ENCODE peak calls at places on chromosomes 3 and 15, in eight cellular contexts. One of them, this sample, is unnamed.

GRCh38 chr3:192957441-192957951 is 39.8 kb upstream of the MB21D2 start:
- DNase-seq in coronary artery: peak; percentile 79
- DNase-seq in mucosa of descending colon: no peak
- DNase-seq in heart left ventricle: peak; percentile 43
- DNase-seq in natural killer cell: no peak
- DNase-seq in left lung: no peak
- DNase-seq in right lobe of liver: no peak
- DNase-seq in GM10248: no peak
- DNase-seq in this sample: no peak

GRCh38 chr3:13782501-13782900 is 97.4 kb downstream of the WNT7A start:
- DNase-seq in coronary artery: no peak
- DNase-seq in mucosa of descending colon: no peak
- DNase-seq in heart left ventricle: no peak
- DNase-seq in natural killer cell: no peak
- DNase-seq in left lung: no peak
- DNase-seq in right lobe of liver: no peak
- DNase-seq in GM10248: no peak
- DNase-seq in this sample: no peak

GRCh38 chr3:131518682-131519081 is 15.9 kb upstream of the MRPL3 start:
- DNase-seq in coronary artery: no peak
- DNase-seq in mucosa of descending colon: no peak
- DNase-seq in heart left ventricle: no peak
- DNase-seq in natural killer cell: no peak
- DNase-seq in left lung: no peak
- DNase-seq in right lobe of liver: no peak
- DNase-seq in GM10248: no peak
- DNase-seq in this sample: no peak

GRCh38 chr3:11140054-11140712 is 14.1 kb upstream of the HRH1 start:
- DNase-seq in coronary artery: no peak
- DNase-seq in mucosa of descending colon: peak; percentile 63
- DNase-seq in heart left ventricle: no peak
- DNase-seq in natural killer cell: no peak
- DNase-seq in left lung: peak; percentile 77
- DNase-seq in right lobe of liver: no peak
- DNase-seq in GM10248: peak; percentile 56
- DNase-seq in this sample: no peak

GRCh38 chr3:29201609-29202008 is 79.3 kb upstream of the RBMS3 start:
- DNase-seq in coronary artery: no peak
- DNase-seq in mucosa of descending colon: no peak
- DNase-seq in heart left ventricle: no peak
- DNase-seq in natural killer cell: no peak
- DNase-seq in left lung: no peak
- DNase-seq in right lobe of liver: no peak
- DNase-seq in GM10248: no peak
- DNase-seq in this sample: no peak

GRCh38 chr3:126259411-126260391 is 79.3 kb upstream of the ALDH1L1 start:
- DNase-seq in coronary artery: peak; percentile 84
- DNase-seq in mucosa of descending colon: no peak
- DNase-seq in heart left ventricle: peak; percentile 59
- DNase-seq in natural killer cell: no peak
- DNase-seq in left lung: no peak
- DNase-seq in right lobe of liver: peak; percentile 77
- DNase-seq in GM10248: no peak
- DNase-seq in this sample: no peak

GRCh38 chr3:195900426-195901355 is 7.7 kb downstream of the TNK2 start:
- DNase-seq in coronary artery: peak; percentile 76
- DNase-seq in mucosa of descending colon: peak; percentile 81
- DNase-seq in heart left ventricle: peak; percentile 55
- DNase-seq in natural killer cell: peak; percentile 42
- DNase-seq in left lung: peak; percentile 95
- DNase-seq in right lobe of liver: peak; percentile 75
- DNase-seq in GM10248: peak; percentile 59
- DNase-seq in this sample: no peak

GRCh38 chr3:175338775-175339535 is 479.8 kb downstream of the NAALADL2 start:
- DNase-seq in coronary artery: no peak
- DNase-seq in mucosa of descending colon: no peak
- DNase-seq in heart left ventricle: no peak
- DNase-seq in natural killer cell: no peak
- DNase-seq in left lung: no peak
- DNase-seq in right lobe of liver: no peak
- DNase-seq in GM10248: no peak
- DNase-seq in this sample: no peak

GRCh38 chr3:139934557-139935070 is 371 bp upstream of the CLSTN2 start:
- DNase-seq in coronary artery: no peak
- DNase-seq in mucosa of descending colon: peak; percentile 48
- DNase-seq in heart left ventricle: peak; percentile 47
- DNase-seq in natural killer cell: no peak
- DNase-seq in left lung: no peak
- DNase-seq in right lobe of liver: no peak
- DNase-seq in GM10248: peak; percentile 18
- DNase-seq in this sample: peak; percentile 72

GRCh38 chr3:139935866-139936817 is 1.2 kb downstream of the CLSTN2 start:
- DNase-seq in coronary artery: no peak
- DNase-seq in mucosa of descending colon: peak; percentile 44
- DNase-seq in heart left ventricle: peak; percentile 27
- DNase-seq in natural killer cell: no peak
- DNase-seq in left lung: peak; percentile 77
- DNase-seq in right lobe of liver: peak; percentile 64
- DNase-seq in GM10248: peak; percentile 16
- DNase-seq in this sample: no peak

GRCh38 chr3:139939681-139940190 is 4.8 kb downstream of the CLSTN2 start:
- DNase-seq in coronary artery: no peak
- DNase-seq in mucosa of descending colon: no peak
- DNase-seq in heart left ventricle: no peak
- DNase-seq in natural killer cell: no peak
- DNase-seq in left lung: no peak
- DNase-seq in right lobe of liver: no peak
- DNase-seq in GM10248: no peak
- DNase-seq in this sample: no peak

GRCh38 chr3:139937674-139938279 is 2.8 kb downstream of the CLSTN2 start:
- DNase-seq in coronary artery: no peak
- DNase-seq in mucosa of descending colon: no peak
- DNase-seq in heart left ventricle: peak; percentile 19
- DNase-seq in natural killer cell: no peak
- DNase-seq in left lung: no peak
- DNase-seq in right lobe of liver: no peak
- DNase-seq in GM10248: peak; percentile 31
- DNase-seq in this sample: no peak

DNA sequence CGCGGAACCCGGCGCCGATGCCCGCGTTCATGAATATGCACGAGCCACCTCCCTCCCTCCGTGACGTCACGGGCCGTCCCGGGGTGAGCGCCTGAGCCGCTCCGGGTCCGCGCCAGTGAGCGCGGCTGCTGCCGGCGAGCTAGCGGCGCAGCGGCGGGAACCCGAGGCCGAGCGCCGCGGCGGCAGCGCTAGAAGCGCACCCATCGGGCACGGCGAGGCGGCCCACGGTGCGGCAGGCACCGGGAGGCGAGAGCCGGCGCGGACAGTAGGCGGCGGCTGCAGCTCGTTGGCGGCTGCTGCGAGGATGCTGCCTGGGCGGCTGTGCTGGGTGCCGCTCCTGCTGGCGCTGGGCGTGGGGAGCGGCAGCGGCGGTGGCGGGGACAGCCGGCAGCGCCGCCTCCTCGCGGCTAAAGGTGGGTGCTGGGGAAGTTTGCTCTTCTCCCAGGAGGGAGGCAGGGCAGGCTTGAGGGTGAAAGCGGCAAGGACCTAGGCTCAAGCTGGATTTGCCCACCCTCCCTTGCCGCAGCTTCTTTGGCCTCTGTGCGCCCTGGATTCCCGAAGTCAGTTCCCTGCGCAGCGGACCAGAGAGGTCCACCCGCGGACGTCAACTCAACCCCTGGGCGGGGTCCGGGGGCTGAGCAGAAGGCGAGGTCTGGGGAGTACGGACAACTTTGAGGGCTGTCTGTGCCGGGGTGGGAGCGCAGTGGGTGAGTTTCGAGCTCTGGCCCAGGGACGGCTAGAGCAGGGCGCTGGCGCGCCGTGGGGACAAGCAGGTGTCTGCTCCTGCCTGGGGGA is at the start of gene CLSTN2:
- DNase-seq in coronary artery: no peak
- DNase-seq in mucosa of descending colon: peak; percentile 52
- DNase-seq in heart left ventricle: peak; percentile 58
- DNase-seq in natural killer cell: no peak
- DNase-seq in left lung: peak; percentile 84
- DNase-seq in right lobe of liver: peak; percentile 64
- DNase-seq in GM10248: peak; percentile 41
- DNase-seq in this sample: peak; percentile 82
- TF ChIP-seq CTCF in coronary artery: no peak
- TF ChIP-seq CTCF in mucosa of descending colon: no peak
- TF ChIP-seq CTCF in heart left ventricle: no peak
- TF ChIP-seq CTCF in natural killer cell: no peak
- TF ChIP-seq CTCF in left lung: no peak
- TF ChIP-seq CTCF in right lobe of liver: no peak
- TF ChIP-seq CTCF in GM10248: no peak
- TF ChIP-seq CTCF in this sample: peak; percentile 43

GRCh38 chr15:67768592-67768991 is 56.7 kb upstream of the SKOR1 start:
- DNase-seq in coronary artery: no peak
- DNase-seq in mucosa of descending colon: no peak
- DNase-seq in heart left ventricle: no peak
- DNase-seq in natural killer cell: no peak
- DNase-seq in left lung: no peak
- DNase-seq in right lobe of liver: no peak
- DNase-seq in GM10248: no peak
- DNase-seq in this sample: no peak

GRCh38 chr15:67771201-67771600 is 54.1 kb upstream of the SKOR1 start:
- DNase-seq in coronary artery: no peak
- DNase-seq in mucosa of descending colon: no peak
- DNase-seq in heart left ventricle: no peak
- DNase-seq in natural killer cell: no peak
- DNase-seq in left lung: no peak
- DNase-seq in right lobe of liver: no peak
- DNase-seq in GM10248: no peak
- DNase-seq in this sample: no peak

GRCh38 chr15:67766963-67767362 is 58.3 kb upstream of the SKOR1 start:
- DNase-seq in coronary artery: no peak
- DNase-seq in mucosa of descending colon: no peak
- DNase-seq in heart left ventricle: no peak
- DNase-seq in natural killer cell: no peak
- DNase-seq in left lung: no peak
- DNase-seq in right lobe of liver: no peak
- DNase-seq in GM10248: no peak
- DNase-seq in this sample: no peak

GRCh38 chr15:67769468-67770097 is 55.7 kb upstream of the SKOR1 start:
- DNase-seq in coronary artery: no peak
- DNase-seq in mucosa of descending colon: no peak
- DNase-seq in heart left ventricle: no peak
- DNase-seq in natural killer cell: no peak
- DNase-seq in left lung: no peak
- DNase-seq in right lobe of liver: no peak
- DNase-seq in GM10248: no peak
- DNase-seq in this sample: no peak

DNA sequence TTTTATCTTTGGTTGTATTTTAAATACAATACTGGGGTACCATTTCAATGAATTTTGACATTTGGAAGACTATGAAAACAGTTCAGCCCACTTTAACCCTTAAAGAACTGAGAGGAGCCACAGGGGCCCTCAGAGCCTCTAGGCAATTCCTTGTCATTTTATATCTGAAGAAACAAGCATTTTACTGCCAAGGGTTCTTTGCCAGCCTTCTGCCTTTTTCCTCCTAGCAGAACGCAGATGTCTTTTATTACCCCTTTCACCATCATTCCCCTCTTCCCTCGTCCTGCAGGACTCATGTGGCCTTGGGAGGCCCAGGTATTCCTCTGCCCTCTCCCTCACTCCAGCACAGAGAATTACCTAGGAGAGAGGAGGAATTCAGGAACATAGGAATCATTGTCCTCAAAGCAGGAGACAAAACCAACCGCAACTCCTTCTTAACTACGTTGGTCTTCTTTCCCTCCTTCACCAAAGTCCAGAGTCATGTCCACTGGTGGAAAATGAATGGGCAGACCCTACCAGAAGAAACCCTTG is 55.1 kb upstream of the SKOR1 start:
- DNase-seq in coronary artery: no peak
- DNase-seq in mucosa of descending colon: no peak
- DNase-seq in heart left ventricle: no peak
- DNase-seq in natural killer cell: no peak
- DNase-seq in left lung: no peak
- DNase-seq in right lobe of liver: no peak
- DNase-seq in GM10248: no peak
- DNase-seq in this sample: no peak
- TF ChIP-seq CTCF in coronary artery: no peak
- TF ChIP-seq CTCF in mucosa of descending colon: no peak
- TF ChIP-seq CTCF in heart left ventricle: no peak
- TF ChIP-seq CTCF in natural killer cell: no peak
- TF ChIP-seq CTCF in left lung: no peak
- TF ChIP-seq CTCF in right lobe of liver: no peak
- TF ChIP-seq CTCF in GM10248: no peak
- TF ChIP-seq CTCF in this sample: no peak

DNA sequence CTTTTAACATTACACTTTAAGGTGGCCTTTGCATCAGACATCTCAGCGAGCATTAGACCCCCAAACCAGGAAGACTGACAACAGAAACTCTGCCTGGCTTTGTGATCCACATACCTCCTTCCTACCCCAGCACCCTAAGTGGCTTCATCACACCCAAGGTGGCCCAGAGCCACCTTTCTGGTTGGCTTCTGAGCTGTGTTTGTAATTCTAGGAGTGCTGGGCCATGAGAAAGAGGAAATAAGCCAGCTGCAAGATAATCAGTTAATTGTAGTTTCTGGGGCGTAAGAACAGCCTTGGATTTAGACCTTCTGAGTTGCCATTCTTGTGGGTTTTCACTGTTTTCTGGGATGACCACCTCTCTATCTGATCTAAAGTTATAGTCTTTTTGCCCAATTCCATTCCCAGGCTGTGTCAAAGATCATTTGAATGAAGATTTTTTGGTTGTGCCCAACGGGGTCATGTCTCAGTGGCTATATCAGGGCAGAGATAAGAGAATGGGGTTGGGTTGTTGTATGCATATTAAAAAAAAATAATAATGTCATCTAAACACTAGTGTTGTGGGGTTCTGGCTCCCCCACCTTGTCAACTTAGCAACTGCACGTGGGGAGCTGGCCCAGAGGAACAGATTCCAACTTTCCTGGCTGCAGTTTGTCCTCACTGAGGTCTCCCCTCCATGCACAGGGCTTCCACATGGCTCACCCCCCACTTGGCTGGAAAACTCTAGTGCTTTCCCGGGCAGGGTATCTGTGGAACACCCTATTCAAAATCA is 234.8 kb upstream of the WNT5A start:
- DNase-seq in coronary artery: no peak
- DNase-seq in mucosa of descending colon: no peak
- DNase-seq in heart left ventricle: no peak
- DNase-seq in natural killer cell: no peak
- DNase-seq in left lung: no peak
- DNase-seq in right lobe of liver: no peak
- DNase-seq in GM10248: peak; percentile 32
- DNase-seq in this sample: no peak
- TF ChIP-seq CTCF in coronary artery: no peak
- TF ChIP-seq CTCF in mucosa of descending colon: no peak
- TF ChIP-seq CTCF in heart left ventricle: peak; percentile 38
- TF ChIP-seq CTCF in natural killer cell: no peak
- TF ChIP-seq CTCF in left lung: peak; percentile 31
- TF ChIP-seq CTCF in right lobe of liver: peak; percentile 55
- TF ChIP-seq CTCF in GM10248: peak; percentile 53
- TF ChIP-seq CTCF in this sample: peak; percentile 70

DNA sequence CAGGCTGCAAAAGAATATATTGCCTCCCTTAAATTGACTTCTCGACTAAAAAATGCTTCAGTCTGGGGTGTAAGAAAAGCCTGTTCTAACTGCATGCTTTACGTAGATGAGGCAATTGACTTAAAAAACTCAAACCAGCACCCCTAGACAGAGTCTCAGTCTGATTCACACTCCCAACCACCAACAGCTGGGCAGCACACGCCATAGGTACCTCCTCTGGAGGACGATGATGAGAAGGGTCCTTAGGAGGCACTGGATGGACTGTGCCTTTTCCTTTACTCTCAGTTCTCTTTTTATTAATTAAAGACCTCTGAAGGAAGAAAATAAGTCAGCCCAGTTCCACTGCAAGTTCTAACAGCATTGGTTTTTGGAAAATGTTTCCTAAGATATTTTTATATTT is 175.0 kb downstream of the PDZRN3 start:
- DNase-seq in coronary artery: no peak
- DNase-seq in mucosa of descending colon: no peak
- DNase-seq in heart left ventricle: no peak
- DNase-seq in natural killer cell: no peak
- DNase-seq in left lung: no peak
- DNase-seq in right lobe of liver: no peak
- DNase-seq in GM10248: no peak
- DNase-seq in this sample: no peak
- TF ChIP-seq CTCF in coronary artery: no peak
- TF ChIP-seq CTCF in mucosa of descending colon: no peak
- TF ChIP-seq CTCF in heart left ventricle: no peak
- TF ChIP-seq CTCF in natural killer cell: no peak
- TF ChIP-seq CTCF in left lung: no peak
- TF ChIP-seq CTCF in right lobe of liver: no peak
- TF ChIP-seq CTCF in GM10248: no peak
- TF ChIP-seq CTCF in this sample: no peak

This sample was measured in type B pancreatic cell.